ENCODE peak calls at places on chromosome 9, in four cellular contexts. W is mammary epithelial cell, R is lung, X is AG04450. G is an unnamed sample.

GRCh38 chr9:19050637-19051591 is 1.7 kb downstream of the RRAGA start:
- DNase-seq in W (no peak), R (no peak), X (no peak), G (peak)

GRCh38 chr9:69131682-69132081 is 42.4 kb upstream of the TJP2 start:
- DNase-seq in W (peak), R (no peak), X (peak), G (peak)

GRCh38 chr9:8095531-8096223 is 296.1 kb upstream of the DMAC1 start:
- DNase-seq in W (no peak), R (peak), X (no peak), G (no peak)

GRCh38 chr9:109458453-109459211 is 39.5 kb downstream of the PTPN3 start:
- DNase-seq in W (no peak), R (no peak), X (no peak), G (no peak)

GRCh38 chr9:97543568-97543967 is 42.1 kb downstream of the TMOD1 start:
- DNase-seq in W (peak), R (no peak), X (no peak), G (peak)

GRCh38 chr9:3628239-3628638 is 102.4 kb upstream of the RFX3 start:
- DNase-seq in W (no peak), R (no peak), X (no peak), G (no peak)

GRCh38 chr9:81052846-81053245 is 636.5 kb downstream of the TLE1 start:
- DNase-seq in W (peak), R (no peak), X (no peak), G (peak)

GRCh38 chr9:89677696-89678393 is 73.0 kb downstream of the GADD45G start:
- DNase-seq in W (no peak), R (no peak), X (no peak), G (no peak)

GRCh38 chr9:93183663-93184438 is at the start of gene WNK2:
- DNase-seq in W (no peak), R (no peak), X (no peak), G (no peak)

GRCh38 chr9:131402738-131403492 is 9.0 kb downstream of the PRRC2B start:
- DNase-seq in W (peak), R (peak), X (peak), G (peak)

GRCh38 chr9:132757031-132757430 is 86.8 kb downstream of the GTF3C4 start:
- DNase-seq in W (no peak), R (no peak), X (no peak), G (no peak)

GRCh38 chr9:74735761-74736160 is 152.0 kb downstream of the TRPM6 start:
- DNase-seq in W (no peak), R (no peak), X (no peak), G (no peak)

GRCh38 chr9:126317513-126317912 is 9.1 kb upstream of the MVB12B start:
- DNase-seq in W (no peak), R (no peak), X (no peak), G (no peak)

GRCh38 chr9:81195206-81195605 is 494.1 kb downstream of the TLE1 start:
- DNase-seq in W (no peak), R (no peak), X (no peak), G (no peak)

GRCh38 chr9:104980039-104980654 is 52.2 kb upstream of the ABCA1 start:
- DNase-seq in W (peak), R (no peak), X (no peak), G (no peak)

GRCh38 chr9:134706522-134706921 is 64.9 kb downstream of the COL5A1 start:
- DNase-seq in W (no peak), R (no peak), X (no peak), G (no peak)

GRCh38 chr9:98506422-98507054 is 202.2 kb downstream of the GABBR2 start:
- DNase-seq in W (no peak), R (peak), X (no peak), G (no peak)

GRCh38 chr9:69919461-69920061 is 98.9 kb downstream of the CFAP95 start:
- DNase-seq in W (peak), R (no peak), X (peak), G (peak)

GRCh38 chr9:77876091-77876490 is 155.5 kb downstream of the GNAQ start:
- DNase-seq in W (no peak), R (no peak), X (no peak), G (peak)

DNA sequence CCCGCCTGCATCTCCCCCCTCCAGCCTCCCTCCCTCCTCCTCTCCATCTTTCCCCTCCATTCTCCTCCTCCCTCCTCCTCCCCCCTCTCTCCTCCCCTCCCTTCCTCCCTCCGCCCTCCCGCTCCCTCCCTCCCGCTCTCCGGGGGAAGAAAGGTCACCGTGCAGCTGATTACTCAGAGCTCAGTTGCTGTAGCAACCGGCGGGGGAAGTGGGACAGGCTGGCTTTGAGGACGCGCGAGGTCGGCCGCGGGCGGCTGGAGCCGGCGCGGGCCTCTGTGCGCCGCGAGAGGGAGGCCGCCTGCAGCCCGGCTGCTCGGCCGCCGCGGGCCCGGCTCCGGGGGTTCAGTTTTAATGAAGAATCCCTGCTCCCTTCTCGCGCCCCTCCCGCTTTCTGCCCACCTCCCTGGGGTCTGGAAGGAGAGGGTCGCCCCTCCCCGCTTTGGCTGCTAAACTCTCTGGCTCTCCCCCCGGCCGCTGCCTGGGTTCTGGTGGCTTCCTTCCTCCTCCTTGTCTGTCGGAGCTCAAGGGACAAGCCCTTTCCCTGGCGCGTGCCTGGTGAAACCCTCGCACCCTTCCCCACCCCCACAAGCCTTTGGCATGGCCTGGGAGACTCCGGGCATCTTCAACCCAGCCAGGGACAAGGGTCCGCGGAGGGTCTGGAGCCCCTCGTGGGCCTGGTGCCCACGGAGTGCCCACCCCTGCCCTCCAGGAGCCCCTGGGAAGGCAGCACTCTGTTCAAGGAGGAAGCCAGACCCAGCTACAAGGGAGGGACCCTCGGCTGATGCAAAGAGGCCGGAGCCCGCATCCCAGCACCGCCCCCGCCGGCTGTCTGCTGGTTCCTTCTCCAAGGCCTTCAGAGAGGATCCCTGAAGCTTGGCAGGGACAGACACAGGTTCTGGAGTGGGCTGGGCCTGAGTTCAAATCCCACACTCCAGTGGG is 160.3 kb downstream of the C9orf50 start:
- DNase-seq in W (peak), R (peak), X (peak), G (peak)
- TF ChIP-seq CTCF in W (no peak), R (no peak), X (peak), G (no peak)

DNA sequence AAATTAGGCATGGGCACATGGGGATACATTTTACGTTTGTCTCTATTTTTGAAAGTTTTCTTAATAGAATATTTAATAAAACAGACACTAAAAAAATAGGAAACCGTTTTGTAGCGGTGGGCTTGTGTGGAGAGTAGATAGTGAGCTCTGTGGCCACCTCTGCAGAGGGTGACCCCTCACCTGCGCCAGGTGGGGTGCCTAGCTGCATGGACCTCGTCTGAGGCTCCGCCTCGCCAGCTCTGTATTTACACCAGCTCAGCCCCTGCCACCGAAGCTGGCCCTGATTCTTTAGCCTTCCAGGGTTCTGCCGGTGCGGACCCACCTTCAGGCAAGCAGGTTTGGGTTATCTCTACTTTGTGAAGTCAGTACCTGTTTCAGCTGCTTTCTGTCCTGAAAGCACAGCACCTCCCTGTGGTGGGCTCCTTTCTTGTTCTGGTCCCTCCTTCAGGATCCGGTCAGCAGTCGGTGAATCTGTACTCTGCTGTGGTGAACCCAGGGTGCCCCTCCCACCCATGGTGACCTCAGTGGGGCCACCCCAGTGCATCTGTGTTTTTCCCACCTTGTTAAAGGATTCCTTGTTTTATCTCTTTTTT is 105.2 kb upstream of the CACNA1B start:
- DNase-seq in W (no peak), R (no peak), X (no peak), G (no peak)
- TF ChIP-seq CTCF in W (no peak), R (no peak), X (peak), G (no peak)

DNA sequence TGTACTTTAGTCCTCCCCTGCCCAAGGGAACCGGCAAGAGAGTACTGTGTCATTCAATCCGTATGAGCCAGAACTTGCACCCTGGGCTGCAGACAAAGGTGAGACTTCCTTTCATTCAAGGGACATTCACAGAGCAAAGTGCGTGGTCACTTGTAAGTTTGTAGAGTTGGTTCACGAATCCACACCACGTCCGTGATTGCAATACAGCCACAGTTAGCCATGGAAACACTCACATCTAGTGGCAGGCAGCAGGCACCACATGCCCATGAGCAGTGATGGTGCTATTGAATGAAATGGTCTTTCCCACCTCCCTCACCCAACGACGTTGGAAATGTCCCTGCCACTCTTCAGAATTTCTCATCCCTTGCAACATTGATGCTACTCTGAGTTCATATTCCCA is 72.6 kb downstream of the SYK start:
- DNase-seq in W (no peak), R (no peak), X (no peak), G (no peak)
- TF ChIP-seq CTCF in W (no peak), R (no peak), X (no peak), G (no peak)

GRCh38 chr9:136665704-136666363 is 3.1 kb downstream of the EGFL7 start:
- DNase-seq in W (no peak), R (no peak), X (no peak), G (no peak)

GRCh38 chr9:136666364-136667216 is 3.9 kb downstream of the EGFL7 start:
- DNase-seq in W (no peak), R (no peak), X (no peak), G (no peak)

GRCh38 chr9:136664799-136665082 is 2.0 kb downstream of the EGFL7 start:
- DNase-seq in W (no peak), R (no peak), X (no peak), G (no peak)

GRCh38 chr9:136664000-136664798 is 1.5 kb downstream of the EGFL7 start:
- DNase-seq in W (no peak), R (no peak), X (no peak), G (no peak)

GRCh38 chr9:136665111-136665703 is 2.5 kb downstream of the EGFL7 start:
- DNase-seq in W (no peak), R (no peak), X (no peak), G (no peak)
- TF ChIP-seq CTCF in W (no peak), R (no peak), X (peak), G (no peak)